ENCODE peak calls at places on chromosomes 2 and 18, in five cellular contexts. L is neuronal stem cell, B is neural progenitor cell, M is osteoblast, G is mammary epithelial cell. Y is an unnamed sample.
A peak's percentile ranks its signal among the peaks of the same experiment; 100 is the strongest.

GRCh38 chr2:171287606-171288005 is 126.9 kb upstream of the TLK1 start:
- DNase-seq in B (no peak), M (no peak), G (no peak), L (no peak), Y (no peak)

GRCh38 chr18:77376043-77376732 is 126.5 kb downstream of the GALR1 start:
- DNase-seq in L (no peak), G (no peak), B (no peak), M (no peak), Y (no peak)

GRCh38 chr2:163630836-163631235 is 105.0 kb downstream of the FIGN start:
- DNase-seq in L (no peak), M (no peak), G (no peak), B (no peak), Y (no peak)

GRCh38 chr18:36843784-36844183 is 14.9 kb downstream of the KIAA1328 start:
- DNase-seq in L (no peak), B (no peak), M (no peak), G (no peak), Y (no peak)

GRCh38 chr2:131105950-131106801 is 1.0 kb downstream of the PLEKHB2 start:
- DNase-seq in L (no peak), M (peak; percentile 76), B (peak; percentile 23), G (peak; percentile 59), Y (peak; percentile 31)

GRCh38 chr2:31383471-31384153 is 30.9 kb downstream of the XDH start:
- DNase-seq in L (no peak), B (no peak), G (peak; percentile 66), M (peak; percentile 83), Y (no peak)

GRCh38 chr2:36801088-36801487 is 104.6 kb downstream of the VIT start:
- DNase-seq in L (no peak), B (no peak), M (peak; percentile 43), G (no peak), Y (no peak)

GRCh38 chr18:35728676-35729075 is 147.1 kb downstream of the GALNT1 start:
- DNase-seq in L (no peak), G (peak; percentile 61), B (no peak), M (no peak), Y (no peak)

GRCh38 chr18:34880403-34880802 is 160.8 kb upstream of the MAPRE2 start:
- DNase-seq in B (no peak), G (no peak), M (no peak), L (no peak), Y (no peak)

GRCh38 chr2:229715895-229716507 is 1.6 kb upstream of the DNER start:
- DNase-seq in M (no peak), L (peak; percentile 18), G (peak; percentile 37), B (peak; percentile 65), Y (peak; percentile 40)

GRCh38 chr18:77250501-77250925 is 865 bp downstream of the GALR1 start:
- DNase-seq in B (peak; percentile 45), G (no peak), L (peak; percentile 18), M (no peak), Y (no peak)

GRCh38 chr2:26269571-26270170 is 24.9 kb downstream of the HADHB start:
- DNase-seq in B (no peak), L (no peak), G (peak; percentile 84), M (no peak), Y (no peak)

GRCh38 chr2:218781691-218782528 is at the start of gene CYP27A1:
- DNase-seq in L (peak; percentile 24), M (peak; percentile 95), G (no peak), B (peak; percentile 71), Y (peak; percentile 3)

GRCh38 chr2:10971131-10971854 is 59.6 kb downstream of the KCNF1 start:
- DNase-seq in L (no peak), G (no peak), M (no peak), B (no peak), Y (no peak)

GRCh38 chr2:31654241-31654640 is 73.5 kb upstream of the SRD5A2 start:
- DNase-seq in L (no peak), M (no peak), B (no peak), G (no peak), Y (no peak)

GRCh38 chr2:217523246-217523645 is 479.5 kb downstream of the TNS1 start:
- DNase-seq in M (peak; percentile 50), G (no peak), L (no peak), B (no peak), Y (no peak)

GRCh38 chr2:113158884-113159553 is 14.8 kb upstream of the PSD4 start:
- DNase-seq in G (no peak), L (no peak), B (no peak), M (no peak), Y (no peak)

GRCh38 chr2:71067567-71068217 is 756 bp upstream of the NAGK start:
- DNase-seq in G (no peak), B (no peak), M (peak; percentile 85), L (no peak), Y (no peak)

GRCh38 chr2:22623620-22624019 is 761.4 kb upstream of the KLHL29 start:
- DNase-seq in L (no peak), M (peak; percentile 2), B (no peak), G (no peak), Y (no peak)

GRCh38 chr2:3297523-3297922 is 80.1 kb downstream of the EIPR1 start:
- DNase-seq in G (no peak), L (no peak), M (no peak), B (no peak), Y (no peak)

GRCh38 chr18:58761241-58761969 is 90.1 kb downstream of the MALT1 start:
- DNase-seq in B (no peak), L (no peak), M (peak; percentile 73), G (no peak), Y (no peak)

GRCh38 chr18:47898696-47899095 is 31.8 kb downstream of the SMAD2 start:
- DNase-seq in L (no peak), G (no peak), B (no peak), M (no peak), Y (no peak)

GRCh38 chr18:74724186-74724585 is 126.5 kb downstream of the ZNF407 start:
- DNase-seq in L (no peak), G (no peak), B (no peak), M (no peak), Y (no peak)

DNA sequence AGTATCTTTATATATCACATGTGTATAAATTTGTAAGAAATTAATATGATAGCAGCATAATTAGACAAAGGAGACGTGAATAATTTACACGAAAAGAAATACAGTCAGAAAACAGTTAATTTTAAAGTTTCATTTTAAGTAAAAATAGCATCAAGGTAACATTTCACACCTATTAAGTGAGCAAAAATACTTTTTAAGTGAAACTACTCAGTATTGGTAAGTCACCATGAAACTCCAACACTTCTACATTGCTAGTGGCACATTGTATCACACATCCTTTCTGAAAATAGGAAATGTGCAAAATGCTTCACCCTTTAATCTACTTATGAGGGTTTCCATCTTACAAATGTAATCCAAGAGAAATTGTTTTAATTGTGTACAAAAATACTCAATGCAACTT is 287.9 kb upstream of the EPAS1 start:
- DNase-seq in L (no peak), G (no peak), B (no peak), M (no peak), Y (no peak)
- H3K4me2 ChIP-seq in L (no peak overlapping the region), G (no peak overlapping the region), B (no peak overlapping the region), M (no peak overlapping the region), Y (no peak overlapping the region)

GRCh38 chr2:132519566-132519965 is 103.0 kb downstream of the GPR39 start:
- DNase-seq in L (no peak), B (no peak), M (no peak), G (no peak), Y (no peak)

GRCh38 chr2:132515010-132515409 is 98.4 kb downstream of the GPR39 start:
- DNase-seq in L (no peak), B (no peak), M (no peak), G (no peak), Y (no peak)

GRCh38 chr2:132521321-132521720 is 104.7 kb downstream of the GPR39 start:
- DNase-seq in M (peak; percentile 63), B (no peak), L (no peak), G (peak; percentile 19), Y (no peak)

GRCh38 chr2:132522901-132523300 is 106.3 kb downstream of the GPR39 start:
- DNase-seq in L (no peak), G (no peak), B (no peak), M (no peak), Y (no peak)

DNA sequence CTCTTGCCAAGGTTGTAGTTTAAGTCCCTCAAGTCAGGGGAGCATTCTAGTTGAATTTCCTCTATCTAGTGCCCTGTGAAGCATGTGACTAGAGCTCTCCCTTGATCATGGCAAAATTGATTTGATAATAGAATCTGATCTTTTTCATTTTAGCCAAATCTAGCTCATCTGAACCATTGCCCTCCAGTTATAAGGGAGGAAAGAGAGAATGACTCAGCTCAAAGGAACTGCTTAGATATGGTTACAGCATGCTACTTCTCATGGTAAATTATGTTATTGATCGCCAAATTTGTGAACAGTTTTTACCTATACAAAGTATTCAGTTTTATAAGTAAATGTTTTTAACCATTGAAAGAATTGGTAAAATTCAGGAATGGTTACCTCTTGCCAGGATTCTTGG is 100.8 kb downstream of the GPR39 start:
- DNase-seq in L (no peak), M (no peak), B (no peak), G (no peak), Y (no peak)
- H3K4me2 ChIP-seq in L (no peak overlapping the region), M (no peak overlapping the region), B (no peak overlapping the region), G (no peak overlapping the region), Y (no peak overlapping the region)

GRCh38 chr2:47063159-47063930 is 91.8 kb downstream of the STPG4 start:
- DNase-seq in G (no peak), B (no peak), L (no peak), M (peak; percentile 45), Y (no peak)

GRCh38 chr2:47065343-47065742 is 89.8 kb downstream of the STPG4 start:
- DNase-seq in M (no peak), B (no peak), G (no peak), L (no peak), Y (no peak)

GRCh38 chr2:47062721-47063120 is 92.4 kb downstream of the STPG4 start:
- DNase-seq in B (no peak), M (peak; percentile 21), L (no peak), G (no peak), Y (no peak)

GRCh38 chr2:47065771-47066380 is 89.2 kb downstream of the STPG4 start:
- DNase-seq in G (peak; percentile 37), L (no peak), B (no peak), M (peak; percentile 96), Y (peak; percentile 65)

GRCh38 chr2:47064076-47064475 is 91.0 kb downstream of the STPG4 start:
- DNase-seq in M (peak; percentile 58), G (no peak), L (no peak), B (no peak), Y (no peak)
- H3K4me2 ChIP-seq in M (no peak overlapping the region), G (no peak overlapping the region), L (no peak overlapping the region), B (no peak overlapping the region), Y (no peak overlapping the region)

GRCh38 chr2:62660582-62661262 is 44.8 kb upstream of the EHBP1 start:
- DNase-seq in B (no peak), L (no peak), M (peak; percentile 41), G (peak; percentile 86), Y (peak; percentile 51)
- H3K4me2 ChIP-seq in B (no peak overlapping the region), L (no peak overlapping the region), M (peak overlapping the region; percentile 64), G (peak overlapping the region; percentile 59), Y (peak overlapping the region; percentile 63)

GRCh38 chr2:129374452-129374851 is 605.0 kb upstream of the RAB6C start:
- DNase-seq in G (no peak), B (no peak), M (no peak), L (no peak), Y (no peak)

GRCh38 chr2:129378186-129378585 is 601.3 kb upstream of the RAB6C start:
- DNase-seq in L (no peak), M (no peak), G (no peak), B (no peak), Y (no peak)

GRCh38 chr2:129377078-129377469 is 602.4 kb upstream of the RAB6C start:
- DNase-seq in G (no peak), L (no peak), M (no peak), B (no peak), Y (no peak)

GRCh38 chr2:129375587-129375986 is 603.9 kb upstream of the RAB6C start:
- DNase-seq in M (no peak), G (no peak), L (no peak), B (no peak), Y (no peak)

GRCh38 chr2:129376404-129377077 is 602.9 kb upstream of the RAB6C start:
- DNase-seq in B (no peak), M (no peak), L (no peak), G (no peak), Y (no peak)
- H3K4me2 ChIP-seq in B (no peak overlapping the region), M (no peak overlapping the region), L (no peak overlapping the region), G (no peak overlapping the region), Y (no peak overlapping the region)

Y was measured in PC-9.